ENCODE peak calls at places on chromosomes 16 and 17, in seven cellular contexts. Q is omental fat pad, C is Peyer's patch, J is GM12865, P is psoas muscle, G is GM13976, D is Panc1. Z is an unnamed sample.

GRCh38 chr16:1677339-1677738 is 740 bp upstream of the JPT2 start:
- DNase-seq in Q (no peak), C (no peak), J (no peak), P (no peak), G (no peak), D (no peak), Z (no peak)

GRCh38 chr16:77250395-77250794 is 51.2 kb downstream of the SYCE1L start:
- DNase-seq in Q (no peak), C (no peak), J (no peak), P (no peak), G (no peak), D (no peak), Z (no peak)

GRCh38 chr16:75860654-75861053 is 134.4 kb upstream of the CPHXL start:
- DNase-seq in Q (no peak), C (no peak), J (no peak), P (no peak), G (no peak), D (no peak), Z (no peak)

GRCh38 chr16:31876955-31877828 is 3.6 kb downstream of the ZNF267 start:
- DNase-seq in Q (no peak), C (no peak), J (peak; percentile 91), P (no peak), G (peak; percentile 61), D (peak; percentile 58), Z (peak; percentile 69)

GRCh38 chr16:29915590-29916247 is 10.3 kb downstream of the KCTD13 start:
- DNase-seq in Q (no peak), C (no peak), J (no peak), P (no peak), G (no peak), D (no peak), Z (no peak)

GRCh38 chr17:27349540-27350021 is 55.7 kb downstream of the WSB1 start:
- DNase-seq in Q (no peak), C (no peak), J (no peak), P (peak; percentile 26), G (no peak), D (no peak), Z (no peak)

GRCh38 chr17:6323626-6324356 is 111.1 kb downstream of the AIPL1 start:
- DNase-seq in Q (no peak), C (no peak), J (no peak), P (no peak), G (no peak), D (no peak), Z (no peak)

GRCh38 chr17:20228860-20229259 is 219.7 kb downstream of the SPECC1 start:
- DNase-seq in Q (no peak), C (no peak), J (peak; percentile 4), P (no peak), G (no peak), D (no peak), Z (no peak)

GRCh38 chr16:88599092-88599733 is 29.0 kb downstream of the ZC3H18 start:
- DNase-seq in Q (no peak), C (peak; percentile 76), J (no peak), P (peak; percentile 79), G (no peak), D (no peak), Z (no peak)

GRCh38 chr17:35345926-35346771 is 27.3 kb downstream of the SLFN11 start:
- DNase-seq in Q (peak; percentile 34), C (peak; percentile 77), J (no peak), P (peak; percentile 73), G (peak; percentile 22), D (no peak), Z (peak; percentile 9)

GRCh38 chr17:61467416-61468262 is 15.4 kb downstream of the TBX4 start:
- DNase-seq in Q (no peak), C (peak; percentile 45), J (peak; percentile 16), P (no peak), G (no peak), D (no peak), Z (no peak)

GRCh38 chr17:76880268-76880667 is 12.1 kb downstream of the MGAT5B start:
- DNase-seq in Q (no peak), C (no peak), J (no peak), P (no peak), G (no peak), D (no peak), Z (no peak)

GRCh38 chr17:39769974-39770587 is 32.3 kb downstream of the GRB7 start:
- DNase-seq in Q (no peak), C (no peak), J (peak; percentile 89), P (no peak), G (no peak), D (peak; percentile 13), Z (peak; percentile 60)

GRCh38 chr17:47733047-47733413 is at the start of gene TBX21:
- DNase-seq in Q (no peak), C (peak; percentile 97), J (peak; percentile 94), P (peak; percentile 67), G (peak; percentile 92), D (no peak), Z (peak; percentile 89)

GRCh38 chr16:57966133-57966805 is 4.7 kb downstream of the CNGB1 start:
- DNase-seq in Q (no peak), C (no peak), J (no peak), P (no peak), G (no peak), D (no peak), Z (no peak)

GRCh38 chr17:74192950-74193781 is 10.3 kb upstream of the RPL38 start:
- DNase-seq in Q (no peak), C (peak; percentile 80), J (no peak), P (peak; percentile 35), G (no peak), D (no peak), Z (no peak)

GRCh38 chr16:12327971-12328726 is 351.6 kb downstream of the SNX29 start:
- DNase-seq in Q (no peak), C (peak; percentile 71), J (no peak), P (no peak), G (no peak), D (no peak), Z (no peak)

GRCh38 chr16:51816929-51817328 is 665.9 kb upstream of the SALL1 start:
- DNase-seq in Q (no peak), C (no peak), J (no peak), P (no peak), G (no peak), D (no peak), Z (no peak)

GRCh38 chr17:71948703-71949422 is 172.0 kb upstream of the SOX9 start:
- DNase-seq in Q (no peak), C (no peak), J (no peak), P (no peak), G (no peak), D (no peak), Z (no peak)
- TF ChIP-seq CTCF in Q (no peak), C (no peak), J (no peak), P (no peak), G (no peak), D (no peak), Z (no peak)

GRCh38 chr16:83843657-83844056 is 35.9 kb downstream of the HSBP1 start:
- DNase-seq in Q (no peak), C (peak; percentile 71), J (no peak), P (no peak), G (no peak), D (no peak), Z (no peak)

GRCh38 chr16:83840060-83840617 is 32.4 kb downstream of the HSBP1 start:
- DNase-seq in Q (no peak), C (no peak), J (no peak), P (no peak), G (no peak), D (no peak), Z (no peak)

GRCh38 chr16:83842291-83842690 is 34.5 kb downstream of the HSBP1 start:
- DNase-seq in Q (no peak), C (no peak), J (no peak), P (no peak), G (no peak), D (no peak), Z (no peak)

GRCh38 chr16:83845263-83845662 is 37.5 kb downstream of the HSBP1 start:
- DNase-seq in Q (no peak), C (no peak), J (no peak), P (no peak), G (no peak), D (no peak), Z (no peak)

GRCh38 chr16:83842755-83843507 is 35.2 kb downstream of the HSBP1 start:
- DNase-seq in Q (no peak), C (peak; percentile 66), J (no peak), P (no peak), G (no peak), D (no peak), Z (no peak)
- TF ChIP-seq CTCF in Q (no peak), C (no peak), J (no peak), P (no peak), G (no peak), D (no peak), Z (no peak)

GRCh38 chr17:75366432-75366831 is 39.0 kb downstream of the GRB2 start:
- DNase-seq in Q (no peak), C (no peak), J (no peak), P (no peak), G (no peak), D (no peak), Z (no peak)
- TF ChIP-seq CTCF in Q (no peak), C (no peak), J (no peak), P (no peak), G (no peak), D (no peak), Z (no peak)

GRCh38 chr17:49496183-49496865 is 1.2 kb downstream of the NGFR start:
- DNase-seq in Q (peak; percentile 82), C (peak; percentile 92), J (peak; percentile 75), P (peak; percentile 82), G (peak; percentile 92), D (no peak), Z (peak; percentile 95)

GRCh38 chr17:49495842-49496182 is 719 bp downstream of the NGFR start:
- DNase-seq in Q (no peak), C (no peak), J (no peak), P (no peak), G (no peak), D (no peak), Z (no peak)

GRCh38 chr17:49494399-49494798 is 694 bp upstream of the NGFR start:
- DNase-seq in Q (no peak), C (no peak), J (no peak), P (no peak), G (no peak), D (no peak), Z (no peak)

GRCh38 chr17:49496866-49497146 is 1.7 kb downstream of the NGFR start:
- DNase-seq in Q (no peak), C (no peak), J (no peak), P (no peak), G (no peak), D (no peak), Z (no peak)

DNA sequence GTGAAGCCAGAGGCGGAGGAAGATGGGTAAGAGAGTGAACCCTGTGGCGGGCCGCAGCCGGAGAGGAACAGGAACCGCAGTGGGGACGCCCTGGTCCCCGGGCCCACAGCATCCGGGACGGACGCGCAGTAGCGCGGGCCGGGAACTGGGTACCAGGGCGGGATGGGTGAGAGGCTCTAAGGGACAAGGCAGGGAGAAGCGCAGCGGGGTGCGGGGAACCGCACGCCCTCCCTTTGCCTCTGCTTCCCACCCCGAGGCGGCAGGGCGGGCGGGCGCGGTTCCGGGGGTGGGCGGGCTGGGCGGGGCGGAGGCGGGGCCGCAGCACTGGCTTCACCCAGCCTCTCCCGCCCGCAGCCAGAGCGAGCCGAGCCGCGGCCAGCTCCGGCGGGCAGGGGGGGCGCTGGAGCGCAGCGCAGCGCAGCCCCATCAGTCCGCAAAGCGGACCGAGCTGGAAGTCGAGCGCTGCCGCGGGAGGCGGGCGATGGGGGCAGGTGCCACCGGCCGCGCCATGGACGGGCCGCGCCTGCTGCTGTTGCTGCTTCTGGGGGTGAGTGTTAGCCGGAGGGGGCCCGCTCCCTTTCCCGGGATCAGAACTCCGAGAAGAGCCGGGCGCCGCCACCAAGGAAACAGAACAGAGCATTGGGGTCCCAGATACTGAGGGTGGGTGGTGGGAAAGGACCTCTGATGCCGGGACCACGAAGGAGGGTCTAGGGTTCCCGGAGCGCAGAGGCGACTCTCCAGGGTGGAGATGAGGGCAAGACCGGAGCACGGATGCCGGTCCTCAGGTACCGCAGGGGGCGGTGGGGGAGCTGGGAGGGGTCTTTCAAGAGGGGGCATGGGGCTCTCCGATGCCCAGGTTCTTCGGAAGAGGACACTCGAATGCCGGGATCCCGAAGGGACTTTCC is at the start of gene NGFR:
- DNase-seq in Q (no peak), C (peak; percentile 66), J (peak; percentile 58), P (peak; percentile 60), G (peak; percentile 89), D (no peak), Z (peak; percentile 92)
- TF ChIP-seq CTCF in Q (no peak), C (no peak), J (peak; percentile 15), P (no peak), G (peak; percentile 40), D (no peak), Z (peak; percentile 45)

Z was measured in GM13977.